ENCODE peak calls at places on chromosomes 3 and 15, in eight cellular contexts. Z is AG10803, C is A549, L is mucosa of descending colon, A is dorsolateral prefrontal cortex, K is brain microvascular endothelial cell, F is HFFc6, U is GM12865. O is an unnamed sample.

GRCh38 chr3:32564195-32564594 is 6.5 kb downstream of the DYNC1LI1 start:
- DNase-seq in Z (no peak), C (no peak), L (no peak), A (no peak), K (no peak), F (no peak), U (no peak), O (no peak)

GRCh38 chr3:105518806-105519418 is 152.2 kb downstream of the ALCAM start:
- DNase-seq in Z (peak), C (peak), L (peak), A (no peak), K (peak), F (peak), U (peak), O (peak)

GRCh38 chr3:183584246-183584913 is 28.9 kb upstream of the KLHL6 start:
- DNase-seq in Z (peak), C (no peak), L (peak), A (no peak), K (peak), F (peak), U (no peak), O (no peak)

GRCh38 chr3:95719481-95719880 is 1094.9 kb upstream of the EPHA6 start:
- DNase-seq in Z (no peak), C (no peak), L (no peak), A (no peak), K (no peak), F (no peak), U (no peak), O (no peak)

GRCh38 chr15:85379403-85380131 is 836 bp upstream of the AKAP13 start:
- DNase-seq in Z (peak), C (peak), L (peak), A (no peak), K (peak), F (peak), U (peak), O (peak)

GRCh38 chr15:86743283-86743903 is 663.7 kb downstream of the AGBL1 start:
- DNase-seq in Z (no peak), C (peak), L (peak), A (no peak), K (no peak), F (no peak), U (peak), O (peak)

GRCh38 chr15:52093539-52094502 is 18.8 kb downstream of the BCL2L10 start:
- DNase-seq in Z (peak), C (peak), L (peak), A (no peak), K (peak), F (peak), U (no peak), O (no peak)

GRCh38 chr3:4343258-4343657 is 40.1 kb downstream of the SETMAR start:
- DNase-seq in Z (peak), C (no peak), L (no peak), A (no peak), K (no peak), F (peak), U (no peak), O (no peak)

GRCh38 chr15:74514039-74514438 is 27.0 kb upstream of the ARID3B start:
- DNase-seq in Z (no peak), C (no peak), L (no peak), A (no peak), K (no peak), F (no peak), U (no peak), O (no peak)

GRCh38 chr3:51619983-51620382 is 51.1 kb upstream of the TEX264 start:
- DNase-seq in Z (no peak), C (no peak), L (no peak), A (no peak), K (no peak), F (no peak), U (no peak), O (no peak)

GRCh38 chr3:154678271-154678670 is 248.3 kb upstream of the GPR149 start:
- DNase-seq in Z (no peak), C (no peak), L (no peak), A (no peak), K (no peak), F (no peak), U (no peak), O (no peak)

GRCh38 chr3:156583469-156583868 is 28.6 kb upstream of the SSR3 start:
- DNase-seq in Z (no peak), C (no peak), L (no peak), A (no peak), K (no peak), F (no peak), U (no peak), O (no peak)

GRCh38 chr3:99753268-99753975 is 64.2 kb upstream of the CMSS1 start:
- DNase-seq in Z (peak), C (peak), L (peak), A (no peak), K (peak), F (peak), U (peak), O (peak)

GRCh38 chr15:69145694-69146492 is 14.5 kb upstream of the GLCE start:
- DNase-seq in Z (no peak), C (no peak), L (no peak), A (no peak), K (no peak), F (no peak), U (no peak), O (no peak)

GRCh38 chr3:36477655-36478054 is 97.4 kb downstream of the STAC start:
- DNase-seq in Z (peak), C (no peak), L (no peak), A (no peak), K (no peak), F (no peak), U (no peak), O (no peak)

GRCh38 chr3:59759298-59760169 is 709.7 kb upstream of the CFAP20DC start:
- DNase-seq in Z (peak), C (no peak), L (no peak), A (no peak), K (no peak), F (no peak), U (no peak), O (peak)

GRCh38 chr3:133464573-133464972 is 64.7 kb downstream of the BFSP2 start:
- DNase-seq in Z (peak), C (peak), L (no peak), A (no peak), K (peak), F (peak), U (peak), O (peak)

GRCh38 chr3:77319711-77320110 is 279.8 kb downstream of the ROBO2 start:
- DNase-seq in Z (no peak), C (peak), L (no peak), A (no peak), K (peak), F (no peak), U (no peak), O (no peak)
- TF ChIP-seq CTCF in Z (peak), C (no peak), L (no peak), A (no peak), K (peak), F (peak), U (no peak), O (no peak)

DNA sequence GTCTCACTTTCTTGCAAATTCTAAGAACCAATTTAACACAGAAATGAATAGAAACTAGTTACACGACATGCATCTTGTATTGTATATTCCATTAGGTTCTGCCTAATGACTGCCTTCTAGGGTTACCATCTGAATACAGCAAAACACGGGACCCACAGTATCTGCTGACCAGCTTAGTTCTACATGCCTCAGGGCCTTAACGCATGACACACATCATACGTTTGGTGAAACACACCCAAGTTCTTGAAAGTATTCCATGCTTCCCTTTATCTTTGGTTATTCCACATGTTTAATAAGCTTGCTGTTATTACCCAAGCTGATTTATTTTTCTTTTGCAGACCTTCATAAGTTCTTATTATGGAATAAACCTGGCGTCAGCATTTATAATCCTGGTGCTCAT is 27.9 kb downstream of the APH1B start:
- DNase-seq in Z (no peak), C (no peak), L (no peak), A (no peak), K (no peak), F (no peak), U (no peak), O (no peak)
- TF ChIP-seq CTCF in Z (no peak), C (no peak), L (no peak), A (no peak), K (no peak), F (no peak), U (no peak), O (no peak)

GRCh38 chr15:55318588-55319494 is at the start of the genes PIGB and PIGBOS1:
- DNase-seq in Z (peak), C (peak), L (peak), A (peak), K (peak), F (peak), U (peak), O (peak)
- TF ChIP-seq CTCF in Z (peak), C (no peak), L (no peak), A (peak), K (peak), F (no peak), U (no peak), O (no peak)

GRCh38 chr3:151556591-151556990 is 95.7 kb upstream of the IGSF10 start:
- DNase-seq in Z (no peak), C (no peak), L (no peak), A (no peak), K (no peak), F (no peak), U (no peak), O (no peak)
- TF ChIP-seq CTCF in Z (no peak), C (no peak), L (no peak), A (no peak), K (no peak), F (no peak), U (no peak), O (no peak)

DNA sequence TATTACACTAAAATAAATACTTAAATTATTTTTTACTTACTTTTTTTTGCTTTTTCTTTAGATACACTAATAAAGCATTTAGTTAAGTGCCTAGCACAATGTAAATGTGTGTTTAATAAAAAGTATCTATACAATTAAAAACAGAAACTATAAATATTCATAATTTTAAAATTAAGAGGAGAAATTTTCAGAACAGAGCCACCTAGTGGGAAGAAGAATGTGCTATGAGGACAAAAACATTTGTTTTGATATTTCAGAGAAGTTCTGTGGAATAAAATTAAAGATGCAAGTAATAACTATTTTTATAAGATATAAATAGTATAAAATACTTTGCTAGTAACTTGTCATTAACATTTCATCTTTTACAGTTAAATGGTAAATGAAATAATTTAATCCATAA is 33.6 kb upstream of the PLSCR5 start:
- DNase-seq in Z (no peak), C (no peak), L (no peak), A (no peak), K (no peak), F (no peak), U (no peak), O (no peak)
- TF ChIP-seq CTCF in Z (peak), C (peak), L (no peak), A (no peak), K (peak), F (peak), U (peak), O (peak)

GRCh38 chr3:30996467-30996866 is 102.0 kb upstream of the GADL1 start:
- DNase-seq in Z (no peak), C (no peak), L (no peak), A (no peak), K (no peak), F (no peak), U (no peak), O (no peak)
- TF ChIP-seq CTCF in Z (no peak), C (no peak), L (no peak), A (no peak), K (no peak), F (no peak), U (no peak), O (no peak)

DNA sequence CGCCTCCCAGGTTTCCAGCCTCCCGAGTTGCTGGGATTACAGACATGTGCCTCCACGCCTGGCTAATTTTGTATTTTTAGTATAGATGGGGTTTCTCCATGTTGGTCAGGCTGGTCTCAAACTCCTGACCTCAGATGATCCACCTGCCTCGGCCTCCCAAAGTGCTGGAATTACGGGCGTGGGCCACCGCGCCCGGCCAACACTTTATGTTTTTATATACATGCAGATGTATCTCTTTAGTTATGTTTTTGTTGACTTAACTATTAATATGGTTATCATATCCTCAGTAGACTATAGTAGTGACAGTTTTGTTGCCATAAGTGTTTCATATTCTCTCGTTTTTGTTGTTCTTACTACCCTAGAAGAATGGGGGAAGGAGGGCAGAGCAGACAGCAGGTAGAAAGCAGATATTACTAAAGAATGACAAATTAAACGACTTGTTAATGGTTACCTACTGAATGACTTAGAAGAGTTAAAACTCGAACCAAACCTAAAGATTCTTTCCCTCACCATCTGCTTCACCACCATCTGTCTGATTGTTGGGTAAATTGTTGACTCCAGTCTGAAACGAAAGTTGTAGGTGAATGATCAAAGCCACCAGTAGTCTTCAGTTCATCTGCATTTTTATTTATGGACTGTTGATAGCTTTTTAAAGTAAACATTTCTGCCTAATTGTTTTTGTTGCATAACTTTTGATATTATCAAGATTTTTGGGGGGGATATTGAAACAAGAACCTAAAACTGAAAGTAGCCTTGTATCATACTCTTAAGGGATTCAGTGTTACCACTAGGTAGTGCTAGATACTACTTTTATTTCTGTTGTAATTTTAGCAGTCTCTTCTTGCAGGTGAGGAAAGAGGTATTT is 89.3 kb downstream of the RASA2 start:
- DNase-seq in Z (peak), C (peak), L (peak), A (no peak), K (no peak), F (peak), U (peak), O (no peak)
- TF ChIP-seq CTCF in Z (peak), C (peak), L (peak), A (peak), K (peak), F (peak), U (peak), O (peak)

DNA sequence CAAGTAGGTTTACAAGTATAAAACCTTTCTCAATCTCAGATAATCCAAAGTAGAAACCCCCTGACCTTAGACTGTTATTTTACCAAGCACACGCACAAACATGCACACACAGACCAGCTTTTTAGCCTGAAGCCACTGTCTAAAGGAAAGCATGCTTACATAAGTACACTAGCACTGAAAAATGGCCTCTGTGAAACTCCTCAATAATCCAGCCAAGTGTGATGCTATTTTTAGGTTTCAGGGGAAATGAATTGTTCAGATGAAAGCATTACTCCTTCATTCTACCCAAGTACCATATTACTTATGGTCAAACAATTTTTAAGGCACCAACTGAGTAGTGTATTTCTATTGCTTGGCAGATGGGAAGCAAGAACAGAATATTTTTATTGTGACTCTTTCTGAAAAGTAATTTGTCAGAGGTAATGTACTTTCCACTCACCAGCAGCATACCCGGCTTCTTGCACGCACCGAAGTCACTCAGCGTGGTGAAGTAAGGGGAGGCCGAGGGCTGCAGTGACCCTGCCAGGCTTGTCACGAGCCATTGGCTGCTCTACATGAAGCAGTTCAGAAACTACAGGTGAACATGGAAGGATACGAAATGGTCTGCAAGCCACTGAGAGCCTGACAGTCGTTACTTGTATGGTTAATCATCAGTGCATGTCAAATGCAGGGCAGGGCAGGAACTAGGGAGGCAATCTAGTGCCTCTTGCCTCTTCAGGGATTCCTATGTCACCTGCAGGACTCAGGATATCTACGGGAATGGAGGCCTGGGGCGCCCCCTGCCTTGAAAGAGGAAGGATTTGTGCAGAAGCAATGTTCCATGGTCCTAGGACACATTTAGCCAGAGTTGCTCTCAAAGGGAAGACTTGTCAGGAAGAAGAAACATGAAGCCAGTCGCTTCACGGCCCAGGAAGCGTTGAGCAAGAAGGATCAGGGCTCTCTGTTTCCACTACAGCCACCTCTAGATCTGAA is 106.6 kb downstream of the GABRB3 start:
- DNase-seq in Z (no peak), C (peak), L (no peak), A (no peak), K (no peak), F (no peak), U (no peak), O (no peak)
- TF ChIP-seq CTCF in Z (no peak), C (no peak), L (no peak), A (no peak), K (no peak), F (no peak), U (no peak), O (no peak)

O was measured in activated CD8-positive, alpha-beta T cell treated with anti-CD3 and anti-CD28 coated beads for 36 hours.